ENCODE peak calls at places on chromosomes 7 and 10, in seven cellular contexts. O is stomach, D is IMR-90, U is body of pancreas, B is astrocyte of the cerebellum, Q is BJ, T is esophagus squamous epithelium. H is an unnamed sample.

GRCh38 chr7:132915652-132916051 is 166.2 kb downstream of the CHCHD3 start:
- DNase-seq in U (no peak), B (no peak), Q (no peak), O (no peak), T (no peak), D (no peak), H (no peak)

GRCh38 chr10:91901784-91902677 is 7.3 kb downstream of the FGFBP3 start:
- DNase-seq in T (no peak), B (peak; percentile 79), U (peak; percentile 67), O (peak; percentile 49), Q (peak; percentile 84), D (peak; percentile 97), H (no peak)

GRCh38 chr10:17415046-17415643 is 39.2 kb downstream of the ST8SIA6 start:
- DNase-seq in U (no peak), T (no peak), Q (no peak), B (no peak), O (no peak), D (peak; percentile 3), H (no peak)

GRCh38 chr10:133292919-133293809 is 15.5 kb downstream of the TUBGCP2 start:
- DNase-seq in U (no peak), D (peak; percentile 75), Q (peak; percentile 52), O (no peak), T (no peak), B (no peak), H (peak; percentile 64)

GRCh38 chr10:85047979-85048378 is 719.6 kb downstream of the CCSER2 start:
- DNase-seq in O (no peak), B (no peak), Q (no peak), T (no peak), D (no peak), U (no peak), H (no peak)

GRCh38 chr10:93071674-93072224 is 1.9 kb upstream of the CYP26A1 start:
- DNase-seq in O (no peak), B (no peak), U (no peak), D (no peak), Q (no peak), T (no peak), H (peak; percentile 71)

GRCh38 chr10:5545778-5546710 is 21.3 kb downstream of the CALML3 start:
- DNase-seq in U (peak; percentile 46), O (peak; percentile 65), T (no peak), Q (no peak), D (peak; percentile 97), B (peak; percentile 73), H (peak; percentile 79)

GRCh38 chr10:3783313-3783689 is 1.7 kb downstream of the KLF6 start:
- DNase-seq in B (no peak), U (peak; percentile 73), O (peak; percentile 65), T (no peak), Q (no peak), D (peak; percentile 86), H (no peak)

GRCh38 chr7:36746347-36746746 is 22.1 kb upstream of the AOAH start:
- DNase-seq in U (peak; percentile 76), T (no peak), D (peak; percentile 2), O (no peak), B (no peak), Q (no peak), H (no peak)

GRCh38 chr7:55481126-55481525 is 91.2 kb downstream of the VOPP1 start:
- DNase-seq in U (no peak), T (no peak), O (no peak), Q (no peak), B (no peak), D (no peak), H (no peak)

GRCh38 chr7:133253522-133253882 is 624 bp downstream of the EXOC4 start:
- DNase-seq in B (no peak), O (no peak), U (peak; percentile 25), D (peak; percentile 10), T (no peak), Q (no peak), H (no peak)

GRCh38 chr7:33418251-33418701 is 288.9 kb downstream of the BBS9 start:
- DNase-seq in U (no peak), O (no peak), B (peak; percentile 95), D (peak; percentile 60), Q (no peak), T (no peak), H (no peak)

GRCh38 chr7:111531993-111532392 is 30.3 kb downstream of the IMMP2L start:
- DNase-seq in U (no peak), B (no peak), D (no peak), T (no peak), O (no peak), Q (no peak), H (no peak)

GRCh38 chr10:121213436-121213835 is 362.3 kb downstream of the WDR11 start:
- DNase-seq in U (no peak), T (no peak), D (no peak), Q (no peak), O (no peak), B (no peak), H (no peak)

GRCh38 chr10:17527530-17528146 is 73.2 kb upstream of the ST8SIA6 start:
- DNase-seq in T (no peak), Q (no peak), B (peak; percentile 76), D (peak; percentile 89), U (no peak), O (no peak), H (no peak)

GRCh38 chr10:89342219-89342966 is 14.6 kb downstream of the IFIT3 start:
- DNase-seq in B (peak; percentile 66), O (no peak), D (peak; percentile 84), U (no peak), Q (peak; percentile 19), T (no peak), H (no peak)

GRCh38 chr7:55493416-55493815 is 78.9 kb downstream of the VOPP1 start:
- DNase-seq in B (no peak), D (peak; percentile 32), O (no peak), Q (no peak), T (no peak), U (no peak), H (no peak)

GRCh38 chr10:68989317-68989990 is 851 bp downstream of the KIFBP start:
- DNase-seq in T (no peak), B (no peak), D (peak; percentile 13), Q (no peak), O (no peak), U (no peak), H (no peak)

GRCh38 chr10:68987611-68988010 is 992 bp upstream of the KIFBP start:
- DNase-seq in B (no peak), D (no peak), U (no peak), O (no peak), T (no peak), Q (no peak), H (no peak)

GRCh38 chr10:68992721-68993440 is 4.3 kb downstream of the KIFBP start:
- DNase-seq in O (peak; percentile 40), U (peak; percentile 40), T (no peak), B (peak; percentile 76), Q (peak; percentile 87), D (peak; percentile 97), H (no peak)

DNA sequence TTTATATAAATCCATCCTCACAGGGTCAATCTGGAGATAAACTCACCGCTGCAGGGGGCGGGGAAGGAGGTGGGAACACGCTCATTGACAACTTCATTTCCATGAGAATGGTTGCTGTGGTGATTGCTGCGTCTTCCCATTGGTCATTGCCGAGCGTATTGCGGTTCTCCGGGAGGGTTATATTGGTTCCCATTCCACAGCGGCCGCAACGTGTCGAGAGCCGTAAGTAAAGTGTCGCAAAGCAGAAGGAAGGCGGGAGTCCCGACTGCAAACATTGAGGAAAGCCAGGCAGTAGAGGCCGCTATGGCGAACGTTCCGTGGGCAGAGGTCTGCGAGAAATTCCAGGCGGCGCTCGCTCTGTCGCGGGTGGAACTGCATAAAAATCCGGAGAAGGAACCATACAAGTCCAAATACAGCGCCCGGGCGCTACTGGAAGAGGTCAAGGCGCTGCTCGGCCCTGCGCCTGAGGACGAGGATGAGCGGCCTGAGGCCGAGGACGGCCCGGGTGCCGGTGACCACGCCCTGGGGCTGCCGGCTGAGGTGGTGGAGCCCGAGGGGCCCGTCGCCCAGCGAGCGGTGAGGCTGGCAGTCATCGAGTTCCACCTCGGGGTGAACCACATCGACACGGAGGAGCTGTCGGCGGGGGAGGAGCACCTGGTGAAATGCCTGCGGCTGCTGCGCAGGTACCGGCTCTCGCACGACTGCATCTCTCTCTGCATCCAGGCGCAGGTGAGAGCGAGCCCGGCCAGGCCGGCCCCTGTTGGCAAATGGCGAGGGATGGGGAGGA is at the start of gene KIFBP:
- DNase-seq in U (peak; percentile 94), D (peak; percentile 98), O (peak; percentile 93), B (peak; percentile 97), Q (peak; percentile 93), T (peak; percentile 53), H (peak; percentile 92)
- TF ChIP-seq CTCF in U (peak; percentile 20), D (peak; percentile 63), O (no peak), B (peak; percentile 61), Q (peak; percentile 75), T (no peak), H (peak; percentile 47)

DNA sequence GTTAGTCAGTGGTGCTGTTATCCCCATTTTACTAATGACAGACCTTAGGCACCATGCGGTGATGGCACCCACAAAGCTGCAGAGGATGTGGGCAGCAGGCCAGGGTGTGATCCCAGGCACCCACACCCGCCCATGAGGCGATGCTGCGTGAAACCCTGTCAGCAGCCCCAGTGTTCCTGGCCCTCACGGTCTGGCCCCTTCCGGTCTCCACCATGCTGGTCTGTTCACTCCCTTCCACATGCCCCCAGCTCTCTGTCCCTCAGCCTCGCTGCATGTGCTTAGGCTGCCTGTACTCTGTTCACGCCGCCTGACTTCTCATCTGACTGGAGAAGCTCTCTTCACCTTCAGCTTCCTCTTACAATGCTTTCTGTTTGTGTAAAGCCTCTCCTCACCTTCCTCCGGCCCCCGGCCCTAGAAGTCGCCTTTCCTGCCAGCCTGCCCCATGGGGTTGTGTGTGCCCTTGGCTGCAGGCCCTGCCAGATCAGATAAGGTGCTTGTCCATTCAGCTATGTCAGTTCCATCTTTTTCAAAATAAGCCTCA is 17.6 kb upstream of the ORAI2 start:
- DNase-seq in T (no peak), Q (no peak), D (no peak), O (no peak), U (no peak), B (no peak), H (no peak)
- H3K4me3 ChIP-seq in T (no peak overlapping the region), Q (no peak overlapping the region), D (no peak overlapping the region), O (no peak overlapping the region), U (no peak overlapping the region), B (no peak overlapping the region), H (no peak overlapping the region)

GRCh38 chr7:47500103-47500563 is 81.8 kb downstream of the TNS3 start:
- DNase-seq in Q (no peak), O (peak; percentile 64), D (no peak), U (peak; percentile 65), B (no peak), T (no peak), H (no peak)

GRCh38 chr7:47504546-47505316 is 77.2 kb downstream of the TNS3 start:
- DNase-seq in T (no peak), O (no peak), B (no peak), D (no peak), Q (no peak), U (no peak), H (no peak)

GRCh38 chr7:47501406-47501805 is 80.5 kb downstream of the TNS3 start:
- DNase-seq in O (no peak), T (no peak), B (peak; percentile 40), D (peak; percentile 96), U (no peak), Q (peak; percentile 46), H (no peak)

GRCh38 chr7:47503283-47503682 is 78.6 kb downstream of the TNS3 start:
- DNase-seq in Q (no peak), B (no peak), D (peak; percentile 84), T (no peak), U (no peak), O (no peak), H (no peak)

GRCh38 chr7:47502240-47502877 is 79.6 kb downstream of the TNS3 start:
- DNase-seq in U (no peak), T (no peak), D (no peak), O (no peak), Q (no peak), B (no peak), H (no peak)
- TF ChIP-seq CTCF in U (no peak), T (no peak), D (no peak), O (no peak), Q (peak; percentile 7), B (no peak), H (no peak)

GRCh38 chr10:50993817-50994251 is 80.5 kb upstream of the PRKG1 start:
- DNase-seq in O (no peak), U (peak; percentile 61), B (no peak), Q (peak; percentile 67), D (peak; percentile 89), T (no peak), H (no peak)
- H3K4me3 ChIP-seq in O (peak overlapping the region; percentile 62), U (peak overlapping the region; percentile 4), B (no peak overlapping the region), Q (peak overlapping the region; percentile 37), D (peak overlapping the region; percentile 82), T (peak overlapping the region; percentile 53), H (peak overlapping the region; percentile 67)

H was measured in upper lobe of right lung.